ENCODE peak calls at places on chromosomes 3 and 15, in six cellular contexts. One of them, this sample, is unnamed.

GRCh38 chr3:38099518-38099917 is 37.4 kb downstream of the ACAA1 start:
- DNase-seq in PC-3: no peak
- DNase-seq in HCT116: no peak
- DNase-seq in GM23338: peak; percentile 39
- DNase-seq in neural progenitor cell: peak; percentile 72
- DNase-seq in MM.1S: no peak
- DNase-seq in this sample: no peak

GRCh38 chr15:50652671-50653070 is 33.9 kb downstream of the TRPM7 start:
- DNase-seq in GM23338: peak; percentile 53
- DNase-seq in HCT116: no peak
- DNase-seq in MM.1S: no peak
- DNase-seq in PC-3: no peak
- DNase-seq in neural progenitor cell: no peak
- DNase-seq in this sample: no peak

GRCh38 chr3:81443948-81444347 is 317.5 kb downstream of the GBE1 start:
- DNase-seq in MM.1S: no peak
- DNase-seq in PC-3: peak; percentile 86
- DNase-seq in neural progenitor cell: no peak
- DNase-seq in GM23338: no peak
- DNase-seq in HCT116: no peak
- DNase-seq in this sample: peak; percentile 83

GRCh38 chr3:49362579-49362978 is 4.4 kb upstream of the GPX1 start:
- DNase-seq in MM.1S: no peak
- DNase-seq in PC-3: no peak
- DNase-seq in HCT116: no peak
- DNase-seq in neural progenitor cell: no peak
- DNase-seq in GM23338: no peak
- DNase-seq in this sample: peak; percentile 42

GRCh38 chr15:52295421-52295991 is at the start of gene MYO5C:
- DNase-seq in HCT116: peak; percentile 64
- DNase-seq in neural progenitor cell: peak; percentile 87
- DNase-seq in PC-3: peak; percentile 88
- DNase-seq in GM23338: peak; percentile 95
- DNase-seq in MM.1S: peak; percentile 48
- DNase-seq in this sample: peak; percentile 16

GRCh38 chr15:44545934-44546802 is 9.2 kb downstream of the EIF3J start:
- DNase-seq in MM.1S: peak; percentile 74
- DNase-seq in HCT116: no peak
- DNase-seq in neural progenitor cell: no peak
- DNase-seq in GM23338: peak; percentile 52
- DNase-seq in PC-3: peak; percentile 43
- DNase-seq in this sample: peak; percentile 82

GRCh38 chr3:152969557-152970300 is 134.8 kb downstream of the P2RY1 start:
- DNase-seq in MM.1S: no peak
- DNase-seq in PC-3: peak; percentile 93
- DNase-seq in neural progenitor cell: no peak
- DNase-seq in GM23338: peak; percentile 20
- DNase-seq in HCT116: no peak
- DNase-seq in this sample: peak; percentile 83

GRCh38 chr3:48990636-48991421 is 788 bp downstream of the P4HTM start:
- DNase-seq in HCT116: no peak
- DNase-seq in GM23338: peak; percentile 70
- DNase-seq in MM.1S: peak; percentile 36
- DNase-seq in PC-3: peak; percentile 23
- DNase-seq in neural progenitor cell: peak; percentile 72
- DNase-seq in this sample: peak; percentile 56

GRCh38 chr3:28476194-28476593 is 127.6 kb upstream of the AZI2 start:
- DNase-seq in HCT116: peak; percentile 29
- DNase-seq in neural progenitor cell: peak; percentile 65
- DNase-seq in PC-3: peak; percentile 64
- DNase-seq in MM.1S: peak; percentile 42
- DNase-seq in GM23338: peak; percentile 80
- DNase-seq in this sample: peak; percentile 74

GRCh38 chr3:154071154-154071553 is 50.0 kb upstream of the ARHGEF26 start:
- DNase-seq in GM23338: no peak
- DNase-seq in neural progenitor cell: no peak
- DNase-seq in MM.1S: no peak
- DNase-seq in HCT116: no peak
- DNase-seq in PC-3: no peak
- DNase-seq in this sample: no peak

GRCh38 chr3:8110966-8111798 is 390.4 kb upstream of the LMCD1 start:
- DNase-seq in PC-3: peak; percentile 79
- DNase-seq in HCT116: peak; percentile 63
- DNase-seq in neural progenitor cell: peak; percentile 77
- DNase-seq in MM.1S: peak; percentile 37
- DNase-seq in GM23338: peak; percentile 83
- DNase-seq in this sample: peak; percentile 79

GRCh38 chr3:10192953-10193691 is 28.4 kb downstream of the IRAK2 start:
- DNase-seq in neural progenitor cell: peak; percentile 29
- DNase-seq in PC-3: peak; percentile 96
- DNase-seq in HCT116: no peak
- DNase-seq in GM23338: peak; percentile 77
- DNase-seq in MM.1S: no peak
- DNase-seq in this sample: peak; percentile 98

GRCh38 chr15:52563499-52564060 is 5.2 kb downstream of the ARPP19 start:
- DNase-seq in PC-3: no peak
- DNase-seq in neural progenitor cell: no peak
- DNase-seq in MM.1S: no peak
- DNase-seq in GM23338: no peak
- DNase-seq in HCT116: no peak
- DNase-seq in this sample: no peak

GRCh38 chr3:184663756-184664155 is 48.1 kb downstream of the MAGEF1 start:
- DNase-seq in HCT116: no peak
- DNase-seq in GM23338: no peak
- DNase-seq in PC-3: no peak
- DNase-seq in neural progenitor cell: no peak
- DNase-seq in MM.1S: no peak
- DNase-seq in this sample: peak; percentile 54

GRCh38 chr15:37891754-37892368 is 42.6 kb upstream of the TMCO5A start:
- DNase-seq in neural progenitor cell: peak; percentile 75
- DNase-seq in GM23338: peak; percentile 83
- DNase-seq in MM.1S: peak; percentile 78
- DNase-seq in HCT116: peak; percentile 38
- DNase-seq in PC-3: peak; percentile 72
- DNase-seq in this sample: peak; percentile 81

GRCh38 chr15:82146990-82147461 is 101.2 kb upstream of the MEX3B start:
- DNase-seq in MM.1S: no peak
- DNase-seq in GM23338: no peak
- DNase-seq in neural progenitor cell: no peak
- DNase-seq in PC-3: peak; percentile 74
- DNase-seq in HCT116: peak; percentile 51
- DNase-seq in this sample: peak; percentile 92

GRCh38 chr3:50410185-50410584 is 50.9 kb upstream of the TMEM115 start:
- DNase-seq in neural progenitor cell: no peak
- DNase-seq in HCT116: no peak
- DNase-seq in GM23338: no peak
- DNase-seq in PC-3: no peak
- DNase-seq in MM.1S: no peak
- DNase-seq in this sample: no peak

GRCh38 chr3:42750834-42751233 is 22.2 kb downstream of the CCDC13 start:
- DNase-seq in neural progenitor cell: no peak
- DNase-seq in PC-3: no peak
- DNase-seq in HCT116: no peak
- DNase-seq in MM.1S: no peak
- DNase-seq in GM23338: no peak
- DNase-seq in this sample: no peak

GRCh38 chr15:71237456-71238188 is 122.4 kb downstream of the THSD4 start:
- DNase-seq in neural progenitor cell: no peak
- DNase-seq in MM.1S: no peak
- DNase-seq in HCT116: peak; percentile 69
- DNase-seq in GM23338: no peak
- DNase-seq in PC-3: peak; percentile 95
- DNase-seq in this sample: peak; percentile 100

GRCh38 chr3:194592798-194593752 is 40.1 kb downstream of the TMEM44 start:
- DNase-seq in GM23338: no peak
- DNase-seq in MM.1S: peak; percentile 20
- DNase-seq in HCT116: peak; percentile 91
- DNase-seq in neural progenitor cell: no peak
- DNase-seq in PC-3: peak; percentile 99
- DNase-seq in this sample: peak; percentile 99

GRCh38 chr15:64667736-64668161 is 107.6 kb downstream of the RBPMS2 start:
- DNase-seq in neural progenitor cell: no peak
- DNase-seq in GM23338: peak; percentile 51
- DNase-seq in PC-3: no peak
- DNase-seq in HCT116: no peak
- DNase-seq in MM.1S: no peak
- DNase-seq in this sample: peak; percentile 61

GRCh38 chr3:186239321-186239720 is 122.7 kb downstream of the DGKG start:
- DNase-seq in GM23338: peak; percentile 94
- DNase-seq in PC-3: peak; percentile 19
- DNase-seq in neural progenitor cell: peak; percentile 76
- DNase-seq in MM.1S: no peak
- DNase-seq in HCT116: no peak
- DNase-seq in this sample: peak; percentile 16

GRCh38 chr15:95574053-95574452 is 756.4 kb upstream of the NR2F2 start:
- DNase-seq in MM.1S: no peak
- DNase-seq in HCT116: no peak
- DNase-seq in PC-3: no peak
- DNase-seq in GM23338: no peak
- DNase-seq in neural progenitor cell: no peak
- DNase-seq in this sample: no peak

GRCh38 chr15:76206325-76206976 is 104.8 kb downstream of the ETFA start:
- DNase-seq in PC-3: peak; percentile 56
- DNase-seq in MM.1S: no peak
- DNase-seq in GM23338: no peak
- DNase-seq in HCT116: no peak
- DNase-seq in neural progenitor cell: no peak
- DNase-seq in this sample: no peak

GRCh38 chr3:21237638-21238037 is 513.4 kb downstream of the ZNF385D start:
- DNase-seq in neural progenitor cell: no peak
- DNase-seq in PC-3: no peak
- DNase-seq in MM.1S: no peak
- DNase-seq in GM23338: no peak
- DNase-seq in HCT116: no peak
- DNase-seq in this sample: peak; percentile 29

GRCh38 chr3:148789156-148789555 is 38.5 kb upstream of the CPB1 start:
- DNase-seq in MM.1S: no peak
- DNase-seq in GM23338: peak; percentile 48
- DNase-seq in HCT116: no peak
- DNase-seq in neural progenitor cell: no peak
- DNase-seq in PC-3: no peak
- DNase-seq in this sample: no peak

GRCh38 chr15:48560321-48561051 is 85.0 kb downstream of the FBN1 start:
- DNase-seq in GM23338: no peak
- DNase-seq in neural progenitor cell: no peak
- DNase-seq in MM.1S: no peak
- DNase-seq in HCT116: no peak
- DNase-seq in PC-3: no peak
- DNase-seq in this sample: peak; percentile 51

GRCh38 chr3:13415236-13416001 is 4.7 kb downstream of the NUP210 start:
- DNase-seq in PC-3: no peak
- DNase-seq in GM23338: no peak
- DNase-seq in HCT116: no peak
- DNase-seq in MM.1S: no peak
- DNase-seq in neural progenitor cell: no peak
- DNase-seq in this sample: no peak

GRCh38 chr3:13420817-13421755 is 964 bp upstream of the NUP210 start:
- DNase-seq in neural progenitor cell: no peak
- DNase-seq in MM.1S: peak; percentile 97
- DNase-seq in HCT116: no peak
- DNase-seq in GM23338: peak; percentile 45
- DNase-seq in PC-3: no peak
- DNase-seq in this sample: no peak

GRCh38 chr3:13420051-13420816 is at the start of gene NUP210:
- DNase-seq in neural progenitor cell: peak; percentile 89
- DNase-seq in GM23338: peak; percentile 86
- DNase-seq in MM.1S: peak; percentile 83
- DNase-seq in PC-3: peak; percentile 63
- DNase-seq in HCT116: no peak
- DNase-seq in this sample: no peak

GRCh38 chr3:13416002-13416793 is 3.9 kb downstream of the NUP210 start:
- DNase-seq in HCT116: no peak
- DNase-seq in PC-3: no peak
- DNase-seq in neural progenitor cell: peak; percentile 41
- DNase-seq in GM23338: peak; percentile 69
- DNase-seq in MM.1S: no peak
- DNase-seq in this sample: no peak

GRCh38 chr3:13419356-13420050 is 619 bp downstream of the NUP210 start:
- DNase-seq in HCT116: no peak
- DNase-seq in neural progenitor cell: peak; percentile 77
- DNase-seq in PC-3: peak; percentile 37
- DNase-seq in MM.1S: peak; percentile 40
- DNase-seq in GM23338: peak; percentile 61
- DNase-seq in this sample: peak; percentile 22
- TF ChIP-seq EZH2phosphoT487 in HCT116: no peak
- TF ChIP-seq EZH2phosphoT487 in neural progenitor cell: no peak
- TF ChIP-seq EZH2phosphoT487 in PC-3: no peak
- TF ChIP-seq EZH2phosphoT487 in MM.1S: no peak
- TF ChIP-seq EZH2phosphoT487 in GM23338: no peak
- TF ChIP-seq EZH2phosphoT487 in this sample: no peak

GRCh38 chr15:27272446-27272845 is 301.5 kb downstream of the GABRG3 start:
- DNase-seq in GM23338: no peak
- DNase-seq in PC-3: no peak
- DNase-seq in MM.1S: no peak
- DNase-seq in neural progenitor cell: no peak
- DNase-seq in HCT116: no peak
- DNase-seq in this sample: no peak
- H3K36me3 ChIP-seq in GM23338: no peaks in the 10 kb centered on the region
- H3K36me3 ChIP-seq in PC-3: no peaks in the 10 kb centered on the region
- H3K36me3 ChIP-seq in MM.1S: no peaks in the 10 kb centered on the region
- H3K36me3 ChIP-seq in neural progenitor cell: no peaks in the 10 kb centered on the region
- H3K36me3 ChIP-seq in HCT116: no peaks in the 10 kb centered on the region
- H3K36me3 ChIP-seq in this sample: no peaks in the 10 kb centered on the region

DNA sequence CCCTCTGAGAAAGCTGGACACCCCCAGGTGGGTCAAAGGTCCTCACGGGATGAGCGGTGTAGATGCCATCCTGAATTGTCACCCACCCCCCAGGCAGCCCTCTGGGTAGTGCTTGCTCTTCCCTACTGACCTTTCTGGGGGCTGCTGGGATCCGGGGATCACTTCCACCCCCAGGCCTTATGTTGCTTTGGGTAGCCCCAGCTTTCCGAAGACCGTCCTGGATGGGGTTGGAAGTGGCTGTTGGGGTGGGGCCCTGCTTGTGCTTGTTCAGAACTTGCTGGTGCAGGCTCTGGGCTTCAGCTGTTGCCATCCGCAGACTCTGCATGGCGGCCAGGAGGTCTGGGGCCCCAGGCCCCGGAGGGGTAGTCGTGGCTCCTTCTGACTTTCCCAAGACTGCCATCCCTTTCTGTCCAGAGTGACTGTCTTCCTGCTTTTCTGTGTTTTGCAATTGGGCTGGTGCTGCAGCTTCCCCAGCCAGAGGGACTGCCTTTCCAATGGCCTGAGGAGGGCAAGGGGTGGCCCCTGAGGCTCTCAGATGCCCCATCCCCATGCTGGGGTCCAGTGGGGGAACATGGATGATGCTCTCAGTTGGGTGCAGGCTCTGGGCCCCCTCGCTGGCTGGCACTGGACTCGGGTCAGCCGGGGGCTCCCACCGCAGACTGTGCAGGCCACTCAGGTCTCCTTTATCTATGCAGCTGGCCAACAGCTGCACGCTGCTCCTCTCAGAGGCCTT is 6.3 kb downstream of the XIRP1 start:
- DNase-seq in neural progenitor cell: no peak
- DNase-seq in GM23338: no peak
- DNase-seq in HCT116: no peak
- DNase-seq in PC-3: no peak
- DNase-seq in MM.1S: no peak
- DNase-seq in this sample: no peak
- H3K4me1 ChIP-seq in neural progenitor cell: no peaks in the 10 kb centered on the region
- H3K4me1 ChIP-seq in GM23338: peaks cover 14% of the 10 kb centered on the region
- H3K4me1 ChIP-seq in HCT116: peaks cover 13% of the 10 kb centered on the region
- H3K4me1 ChIP-seq in PC-3: peaks cover 3% of the 10 kb centered on the region
- H3K4me1 ChIP-seq in MM.1S: peaks cover 17% of the 10 kb centered on the region
- H3K4me1 ChIP-seq in this sample: no peaks in the 10 kb centered on the region

GRCh38 chr3:52835766-52836470 is 1.1 kb upstream of the MUSTN1 start:
- DNase-seq in PC-3: no peak
- DNase-seq in HCT116: no peak
- DNase-seq in GM23338: no peak
- DNase-seq in MM.1S: no peak
- DNase-seq in neural progenitor cell: no peak
- DNase-seq in this sample: no peak
- TF ChIP-seq EZH2phosphoT487 in PC-3: no peak
- TF ChIP-seq EZH2phosphoT487 in HCT116: no peak
- TF ChIP-seq EZH2phosphoT487 in GM23338: no peak
- TF ChIP-seq EZH2phosphoT487 in MM.1S: no peak
- TF ChIP-seq EZH2phosphoT487 in neural progenitor cell: no peak
- TF ChIP-seq EZH2phosphoT487 in this sample: no peak